ENCODE peak calls at places on chromosomes 1 and 21, in seven cellular contexts. One of them, this sample, is unnamed.

GRCh38 chr1:54499097-54500029 is 48.7 kb upstream of the ACOT11 start:
- ATAC-seq in gastroesophageal sphincter: peak; percentile 81
- ATAC-seq in left lung: peak; percentile 86
- ATAC-seq in activated CD8-positive, alpha-beta T cell treated with anti-CD3 and anti-CD28 coated beads for 36 hours: peak; percentile 81
- ATAC-seq in T-helper 17 cell: peak; percentile 77
- ATAC-seq in activated T-cell treated with anti-CD3 and anti-CD28 coated beads, Interleukin-2, amount 50 U/mL, for 4 hours: peak; percentile 64
- ATAC-seq in aorta: peak; percentile 66
- ATAC-seq in this sample: peak; percentile 75

GRCh38 chr21:39022901-39023693 is 160.2 kb downstream of the PSMG1 start:
- ATAC-seq in activated T-cell treated with anti-CD3 and anti-CD28 coated beads, Interleukin-2, amount 50 U/mL, for 4 hours: no peak
- ATAC-seq in aorta: peak; percentile 77
- ATAC-seq in T-helper 17 cell: no peak
- ATAC-seq in gastroesophageal sphincter: peak; percentile 81
- ATAC-seq in activated CD8-positive, alpha-beta T cell treated with anti-CD3 and anti-CD28 coated beads for 36 hours: no peak
- ATAC-seq in left lung: peak; percentile 81
- ATAC-seq in this sample: peak; percentile 81

GRCh38 chr1:11044849-11045427 is 2.1 kb downstream of the MASP2 start:
- ATAC-seq in aorta: no peak
- ATAC-seq in activated CD8-positive, alpha-beta T cell treated with anti-CD3 and anti-CD28 coated beads for 36 hours: no peak
- ATAC-seq in left lung: no peak
- ATAC-seq in T-helper 17 cell: no peak
- ATAC-seq in gastroesophageal sphincter: no peak
- ATAC-seq in activated T-cell treated with anti-CD3 and anti-CD28 coated beads, Interleukin-2, amount 50 U/mL, for 4 hours: peak; percentile 23
- ATAC-seq in this sample: peak; percentile 14

GRCh38 chr1:182235604-182235951 is 156.0 kb downstream of the GLUL start:
- ATAC-seq in aorta: no peak
- ATAC-seq in activated T-cell treated with anti-CD3 and anti-CD28 coated beads, Interleukin-2, amount 50 U/mL, for 4 hours: no peak
- ATAC-seq in T-helper 17 cell: no peak
- ATAC-seq in left lung: peak; percentile 7
- ATAC-seq in activated CD8-positive, alpha-beta T cell treated with anti-CD3 and anti-CD28 coated beads for 36 hours: no peak
- ATAC-seq in gastroesophageal sphincter: no peak
- ATAC-seq in this sample: no peak

GRCh38 chr1:40058453-40059291 is 18.1 kb downstream of the CAP1 start:
- ATAC-seq in T-helper 17 cell: no peak
- ATAC-seq in left lung: peak; percentile 15
- ATAC-seq in aorta: no peak
- ATAC-seq in gastroesophageal sphincter: no peak
- ATAC-seq in activated CD8-positive, alpha-beta T cell treated with anti-CD3 and anti-CD28 coated beads for 36 hours: peak; percentile 28
- ATAC-seq in activated T-cell treated with anti-CD3 and anti-CD28 coated beads, Interleukin-2, amount 50 U/mL, for 4 hours: peak; percentile 59
- ATAC-seq in this sample: no peak

GRCh38 chr1:8011016-8011415 is 15.1 kb downstream of the ERRFI1 start:
- ATAC-seq in aorta: no peak
- ATAC-seq in left lung: no peak
- ATAC-seq in gastroesophageal sphincter: no peak
- ATAC-seq in T-helper 17 cell: no peak
- ATAC-seq in activated T-cell treated with anti-CD3 and anti-CD28 coated beads, Interleukin-2, amount 50 U/mL, for 4 hours: no peak
- ATAC-seq in activated CD8-positive, alpha-beta T cell treated with anti-CD3 and anti-CD28 coated beads for 36 hours: no peak
- ATAC-seq in this sample: no peak

GRCh38 chr1:27122652-27123051 is 32.3 kb downstream of the SLC9A1 start:
- ATAC-seq in left lung: peak; percentile 82
- ATAC-seq in T-helper 17 cell: no peak
- ATAC-seq in activated T-cell treated with anti-CD3 and anti-CD28 coated beads, Interleukin-2, amount 50 U/mL, for 4 hours: no peak
- ATAC-seq in activated CD8-positive, alpha-beta T cell treated with anti-CD3 and anti-CD28 coated beads for 36 hours: no peak
- ATAC-seq in gastroesophageal sphincter: peak; percentile 24
- ATAC-seq in aorta: peak; percentile 60
- ATAC-seq in this sample: peak; percentile 86

GRCh38 chr1:225021037-225021436 is 91.6 kb downstream of the DNAH14 start:
- ATAC-seq in activated T-cell treated with anti-CD3 and anti-CD28 coated beads, Interleukin-2, amount 50 U/mL, for 4 hours: no peak
- ATAC-seq in aorta: no peak
- ATAC-seq in T-helper 17 cell: no peak
- ATAC-seq in activated CD8-positive, alpha-beta T cell treated with anti-CD3 and anti-CD28 coated beads for 36 hours: no peak
- ATAC-seq in gastroesophageal sphincter: no peak
- ATAC-seq in left lung: no peak
- ATAC-seq in this sample: no peak

GRCh38 chr1:54866801-54867716 is 19.9 kb downstream of the DHCR24 start:
- ATAC-seq in activated T-cell treated with anti-CD3 and anti-CD28 coated beads, Interleukin-2, amount 50 U/mL, for 4 hours: no peak
- ATAC-seq in left lung: peak; percentile 24
- ATAC-seq in T-helper 17 cell: no peak
- ATAC-seq in activated CD8-positive, alpha-beta T cell treated with anti-CD3 and anti-CD28 coated beads for 36 hours: no peak
- ATAC-seq in aorta: no peak
- ATAC-seq in gastroesophageal sphincter: no peak
- ATAC-seq in this sample: no peak

GRCh38 chr1:43932786-43933385 is 715 bp upstream of the ARTN start:
- ATAC-seq in activated CD8-positive, alpha-beta T cell treated with anti-CD3 and anti-CD28 coated beads for 36 hours: no peak
- ATAC-seq in aorta: no peak
- ATAC-seq in gastroesophageal sphincter: no peak
- ATAC-seq in left lung: peak; percentile 2
- ATAC-seq in activated T-cell treated with anti-CD3 and anti-CD28 coated beads, Interleukin-2, amount 50 U/mL, for 4 hours: no peak
- ATAC-seq in T-helper 17 cell: no peak
- ATAC-seq in this sample: peak; percentile 5

GRCh38 chr1:231828182-231828920 is 201.8 kb downstream of the DISC1 start:
- ATAC-seq in activated CD8-positive, alpha-beta T cell treated with anti-CD3 and anti-CD28 coated beads for 36 hours: no peak
- ATAC-seq in T-helper 17 cell: no peak
- ATAC-seq in activated T-cell treated with anti-CD3 and anti-CD28 coated beads, Interleukin-2, amount 50 U/mL, for 4 hours: no peak
- ATAC-seq in gastroesophageal sphincter: no peak
- ATAC-seq in aorta: no peak
- ATAC-seq in left lung: peak; percentile 68
- ATAC-seq in this sample: peak; percentile 88

GRCh38 chr1:173002891-173003582 is 47.7 kb downstream of the TNFSF18 start:
- ATAC-seq in gastroesophageal sphincter: no peak
- ATAC-seq in activated T-cell treated with anti-CD3 and anti-CD28 coated beads, Interleukin-2, amount 50 U/mL, for 4 hours: no peak
- ATAC-seq in left lung: no peak
- ATAC-seq in aorta: no peak
- ATAC-seq in activated CD8-positive, alpha-beta T cell treated with anti-CD3 and anti-CD28 coated beads for 36 hours: no peak
- ATAC-seq in T-helper 17 cell: no peak
- ATAC-seq in this sample: no peak

GRCh38 chr1:12142891-12143630 is 23.7 kb upstream of the TNFRSF1B start:
- ATAC-seq in left lung: peak; percentile 48
- ATAC-seq in gastroesophageal sphincter: peak; percentile 23
- ATAC-seq in aorta: no peak
- ATAC-seq in T-helper 17 cell: peak; percentile 19
- ATAC-seq in activated T-cell treated with anti-CD3 and anti-CD28 coated beads, Interleukin-2, amount 50 U/mL, for 4 hours: no peak
- ATAC-seq in activated CD8-positive, alpha-beta T cell treated with anti-CD3 and anti-CD28 coated beads for 36 hours: no peak
- ATAC-seq in this sample: no peak

GRCh38 chr1:118143828-118144227 is 41.2 kb downstream of the SPAG17 start:
- ATAC-seq in gastroesophageal sphincter: no peak
- ATAC-seq in left lung: no peak
- ATAC-seq in activated CD8-positive, alpha-beta T cell treated with anti-CD3 and anti-CD28 coated beads for 36 hours: no peak
- ATAC-seq in aorta: no peak
- ATAC-seq in T-helper 17 cell: no peak
- ATAC-seq in activated T-cell treated with anti-CD3 and anti-CD28 coated beads, Interleukin-2, amount 50 U/mL, for 4 hours: no peak
- ATAC-seq in this sample: no peak

GRCh38 chr1:244850099-244850852 is 14.1 kb downstream of the HNRNPU start:
- ATAC-seq in activated T-cell treated with anti-CD3 and anti-CD28 coated beads, Interleukin-2, amount 50 U/mL, for 4 hours: no peak
- ATAC-seq in activated CD8-positive, alpha-beta T cell treated with anti-CD3 and anti-CD28 coated beads for 36 hours: no peak
- ATAC-seq in gastroesophageal sphincter: no peak
- ATAC-seq in left lung: no peak
- ATAC-seq in aorta: no peak
- ATAC-seq in T-helper 17 cell: no peak
- ATAC-seq in this sample: no peak

GRCh38 chr1:3516911-3517310 is 62.4 kb downstream of the ARHGEF16 start:
- ATAC-seq in gastroesophageal sphincter: no peak
- ATAC-seq in activated T-cell treated with anti-CD3 and anti-CD28 coated beads, Interleukin-2, amount 50 U/mL, for 4 hours: no peak
- ATAC-seq in aorta: no peak
- ATAC-seq in activated CD8-positive, alpha-beta T cell treated with anti-CD3 and anti-CD28 coated beads for 36 hours: no peak
- ATAC-seq in left lung: no peak
- ATAC-seq in T-helper 17 cell: no peak
- ATAC-seq in this sample: peak; percentile 24

This sample was measured in SK-N-SH treated with all-trans-retinoic acid at 6 μM for 48 hours.